ENCODE peak calls at places on chromosomes 13 and 19, in seven cellular contexts. One of them, this sample, is unnamed.

GRCh38 chr13:28550721-28551497 is 56.0 kb upstream of the FLT1 start:
- DNase-seq in T follicular helper cell: no peak
- DNase-seq in stimulated activated CD8-positive, alpha-beta memory T cell treated with anti-CD3 and anti-CD28 coated beads, Interleukin-7, amount 100 ng/mL, for 24 hours: no peak
- DNase-seq in islet precursor cell: no peak
- DNase-seq in lower leg skin: no peak
- DNase-seq in glutamatergic neuron: no peak
- DNase-seq in NCI-H69: no peak
- DNase-seq in this sample: no peak

GRCh38 chr13:64791373-64791772 is 2438.8 kb downstream of the PCDH9 start:
- DNase-seq in T follicular helper cell: no peak
- DNase-seq in stimulated activated CD8-positive, alpha-beta memory T cell treated with anti-CD3 and anti-CD28 coated beads, Interleukin-7, amount 100 ng/mL, for 24 hours: no peak
- DNase-seq in islet precursor cell: no peak
- DNase-seq in lower leg skin: no peak
- DNase-seq in glutamatergic neuron: no peak
- DNase-seq in NCI-H69: no peak
- DNase-seq in this sample: no peak

GRCh38 chr19:40445945-40446784 is 2.0 kb upstream of the SERTAD3 start:
- DNase-seq in T follicular helper cell: no peak
- DNase-seq in stimulated activated CD8-positive, alpha-beta memory T cell treated with anti-CD3 and anti-CD28 coated beads, Interleukin-7, amount 100 ng/mL, for 24 hours: no peak
- DNase-seq in islet precursor cell: peak
- DNase-seq in lower leg skin: no peak
- DNase-seq in glutamatergic neuron: no peak
- DNase-seq in NCI-H69: peak
- DNase-seq in this sample: no peak

GRCh38 chr19:28409859-28410258 is 803.1 kb downstream of the UQCRFS1 start:
- DNase-seq in T follicular helper cell: no peak
- DNase-seq in stimulated activated CD8-positive, alpha-beta memory T cell treated with anti-CD3 and anti-CD28 coated beads, Interleukin-7, amount 100 ng/mL, for 24 hours: no peak
- DNase-seq in islet precursor cell: no peak
- DNase-seq in lower leg skin: no peak
- DNase-seq in glutamatergic neuron: no peak
- DNase-seq in NCI-H69: no peak
- DNase-seq in this sample: no peak

GRCh38 chr13:24075137-24075975 is 85.2 kb upstream of the SPATA13 start:
- DNase-seq in T follicular helper cell: no peak
- DNase-seq in stimulated activated CD8-positive, alpha-beta memory T cell treated with anti-CD3 and anti-CD28 coated beads, Interleukin-7, amount 100 ng/mL, for 24 hours: no peak
- DNase-seq in islet precursor cell: no peak
- DNase-seq in lower leg skin: no peak
- DNase-seq in glutamatergic neuron: no peak
- DNase-seq in NCI-H69: no peak
- DNase-seq in this sample: no peak

GRCh38 chr13:44810067-44810840 is 179.0 kb downstream of the NUFIP1 start:
- DNase-seq in T follicular helper cell: no peak
- DNase-seq in stimulated activated CD8-positive, alpha-beta memory T cell treated with anti-CD3 and anti-CD28 coated beads, Interleukin-7, amount 100 ng/mL, for 24 hours: no peak
- DNase-seq in islet precursor cell: no peak
- DNase-seq in lower leg skin: peak
- DNase-seq in glutamatergic neuron: no peak
- DNase-seq in NCI-H69: peak
- DNase-seq in this sample: no peak

GRCh38 chr13:113527272-113527958 is 36.9 kb upstream of the DCUN1D2 start:
- DNase-seq in T follicular helper cell: no peak
- DNase-seq in stimulated activated CD8-positive, alpha-beta memory T cell treated with anti-CD3 and anti-CD28 coated beads, Interleukin-7, amount 100 ng/mL, for 24 hours: no peak
- DNase-seq in islet precursor cell: peak
- DNase-seq in lower leg skin: no peak
- DNase-seq in glutamatergic neuron: no peak
- DNase-seq in NCI-H69: no peak
- DNase-seq in this sample: no peak

GRCh38 chr13:27293873-27294515 is 23.4 kb downstream of the RASL11A start:
- DNase-seq in T follicular helper cell: no peak
- DNase-seq in stimulated activated CD8-positive, alpha-beta memory T cell treated with anti-CD3 and anti-CD28 coated beads, Interleukin-7, amount 100 ng/mL, for 24 hours: no peak
- DNase-seq in islet precursor cell: no peak
- DNase-seq in lower leg skin: no peak
- DNase-seq in glutamatergic neuron: no peak
- DNase-seq in NCI-H69: no peak
- DNase-seq in this sample: no peak

GRCh38 chr19:4151623-4152022 is 1.8 kb upstream of the CREB3L3 start:
- DNase-seq in T follicular helper cell: no peak
- DNase-seq in stimulated activated CD8-positive, alpha-beta memory T cell treated with anti-CD3 and anti-CD28 coated beads, Interleukin-7, amount 100 ng/mL, for 24 hours: no peak
- DNase-seq in islet precursor cell: no peak
- DNase-seq in lower leg skin: no peak
- DNase-seq in glutamatergic neuron: no peak
- DNase-seq in NCI-H69: no peak
- DNase-seq in this sample: no peak

GRCh38 chr19:16591803-16592556 is 19.8 kb upstream of the SLC35E1 start:
- DNase-seq in T follicular helper cell: no peak
- DNase-seq in stimulated activated CD8-positive, alpha-beta memory T cell treated with anti-CD3 and anti-CD28 coated beads, Interleukin-7, amount 100 ng/mL, for 24 hours: no peak
- DNase-seq in islet precursor cell: no peak
- DNase-seq in lower leg skin: no peak
- DNase-seq in glutamatergic neuron: no peak
- DNase-seq in NCI-H69: peak
- DNase-seq in this sample: no peak

GRCh38 chr19:18049390-18049789 is 37.3 kb downstream of the IL12RB1 start:
- DNase-seq in T follicular helper cell: no peak
- DNase-seq in stimulated activated CD8-positive, alpha-beta memory T cell treated with anti-CD3 and anti-CD28 coated beads, Interleukin-7, amount 100 ng/mL, for 24 hours: no peak
- DNase-seq in islet precursor cell: no peak
- DNase-seq in lower leg skin: peak
- DNase-seq in glutamatergic neuron: no peak
- DNase-seq in NCI-H69: peak
- DNase-seq in this sample: peak

GRCh38 chr19:10227215-10227971 is 3.7 kb downstream of the S1PR2 start:
- DNase-seq in T follicular helper cell: no peak
- DNase-seq in stimulated activated CD8-positive, alpha-beta memory T cell treated with anti-CD3 and anti-CD28 coated beads, Interleukin-7, amount 100 ng/mL, for 24 hours: no peak
- DNase-seq in islet precursor cell: peak
- DNase-seq in lower leg skin: peak
- DNase-seq in glutamatergic neuron: no peak
- DNase-seq in NCI-H69: no peak
- DNase-seq in this sample: peak

GRCh38 chr19:24073807-24074206 is 13.2 kb upstream of the ZNF254 start:
- DNase-seq in T follicular helper cell: no peak
- DNase-seq in stimulated activated CD8-positive, alpha-beta memory T cell treated with anti-CD3 and anti-CD28 coated beads, Interleukin-7, amount 100 ng/mL, for 24 hours: no peak
- DNase-seq in islet precursor cell: no peak
- DNase-seq in lower leg skin: no peak
- DNase-seq in glutamatergic neuron: no peak
- DNase-seq in NCI-H69: no peak
- DNase-seq in this sample: no peak

GRCh38 chr13:110518571-110518970 is 43.0 kb downstream of the RAB20 start:
- DNase-seq in T follicular helper cell: no peak
- DNase-seq in stimulated activated CD8-positive, alpha-beta memory T cell treated with anti-CD3 and anti-CD28 coated beads, Interleukin-7, amount 100 ng/mL, for 24 hours: no peak
- DNase-seq in islet precursor cell: no peak
- DNase-seq in lower leg skin: no peak
- DNase-seq in glutamatergic neuron: no peak
- DNase-seq in NCI-H69: no peak
- DNase-seq in this sample: no peak

GRCh38 chr19:33219261-33219812 is 6.3 kb downstream of the SLC7A10 start:
- DNase-seq in T follicular helper cell: no peak
- DNase-seq in stimulated activated CD8-positive, alpha-beta memory T cell treated with anti-CD3 and anti-CD28 coated beads, Interleukin-7, amount 100 ng/mL, for 24 hours: no peak
- DNase-seq in islet precursor cell: peak
- DNase-seq in lower leg skin: no peak
- DNase-seq in glutamatergic neuron: no peak
- DNase-seq in NCI-H69: no peak
- DNase-seq in this sample: no peak

GRCh38 chr13:76884571-76885202 is 1.5 kb downstream of the KCTD12 start:
- DNase-seq in T follicular helper cell: no peak
- DNase-seq in stimulated activated CD8-positive, alpha-beta memory T cell treated with anti-CD3 and anti-CD28 coated beads, Interleukin-7, amount 100 ng/mL, for 24 hours: no peak
- DNase-seq in islet precursor cell: no peak
- DNase-seq in lower leg skin: peak
- DNase-seq in glutamatergic neuron: no peak
- DNase-seq in NCI-H69: peak
- DNase-seq in this sample: peak

GRCh38 chr19:45255611-45256157 is 4.6 kb downstream of the MARK4 start:
- DNase-seq in T follicular helper cell: no peak
- DNase-seq in stimulated activated CD8-positive, alpha-beta memory T cell treated with anti-CD3 and anti-CD28 coated beads, Interleukin-7, amount 100 ng/mL, for 24 hours: no peak
- DNase-seq in islet precursor cell: no peak
- DNase-seq in lower leg skin: no peak
- DNase-seq in glutamatergic neuron: no peak
- DNase-seq in NCI-H69: no peak
- DNase-seq in this sample: no peak

GRCh38 chr13:110503979-110504499 is 57.5 kb downstream of the RAB20 start:
- DNase-seq in T follicular helper cell: no peak
- DNase-seq in stimulated activated CD8-positive, alpha-beta memory T cell treated with anti-CD3 and anti-CD28 coated beads, Interleukin-7, amount 100 ng/mL, for 24 hours: no peak
- DNase-seq in islet precursor cell: no peak
- DNase-seq in lower leg skin: no peak
- DNase-seq in glutamatergic neuron: no peak
- DNase-seq in NCI-H69: no peak
- DNase-seq in this sample: no peak

GRCh38 chr19:2556221-2557092 is 80.5 kb downstream of the GADD45B start:
- DNase-seq in T follicular helper cell: no peak
- DNase-seq in stimulated activated CD8-positive, alpha-beta memory T cell treated with anti-CD3 and anti-CD28 coated beads, Interleukin-7, amount 100 ng/mL, for 24 hours: no peak
- DNase-seq in islet precursor cell: peak
- DNase-seq in lower leg skin: no peak
- DNase-seq in glutamatergic neuron: no peak
- DNase-seq in NCI-H69: no peak
- DNase-seq in this sample: no peak

GRCh38 chr19:19538077-19538764 is at the start of gene CILP2:
- DNase-seq in T follicular helper cell: no peak
- DNase-seq in stimulated activated CD8-positive, alpha-beta memory T cell treated with anti-CD3 and anti-CD28 coated beads, Interleukin-7, amount 100 ng/mL, for 24 hours: peak
- DNase-seq in islet precursor cell: peak
- DNase-seq in lower leg skin: no peak
- DNase-seq in glutamatergic neuron: peak
- DNase-seq in NCI-H69: peak
- DNase-seq in this sample: no peak

GRCh38 chr19:49798574-49798973 is 14.5 kb downstream of the FUZ start:
- DNase-seq in T follicular helper cell: no peak
- DNase-seq in stimulated activated CD8-positive, alpha-beta memory T cell treated with anti-CD3 and anti-CD28 coated beads, Interleukin-7, amount 100 ng/mL, for 24 hours: no peak
- DNase-seq in islet precursor cell: no peak
- DNase-seq in lower leg skin: no peak
- DNase-seq in glutamatergic neuron: no peak
- DNase-seq in NCI-H69: no peak
- DNase-seq in this sample: no peak

GRCh38 chr13:71169125-71169524 is 697.9 kb downstream of the DACH1 start:
- DNase-seq in T follicular helper cell: no peak
- DNase-seq in stimulated activated CD8-positive, alpha-beta memory T cell treated with anti-CD3 and anti-CD28 coated beads, Interleukin-7, amount 100 ng/mL, for 24 hours: no peak
- DNase-seq in islet precursor cell: no peak
- DNase-seq in lower leg skin: no peak
- DNase-seq in glutamatergic neuron: no peak
- DNase-seq in NCI-H69: peak
- DNase-seq in this sample: no peak

GRCh38 chr13:36858285-36858684 is 39.3 kb downstream of the RFXAP start:
- DNase-seq in T follicular helper cell: no peak
- DNase-seq in stimulated activated CD8-positive, alpha-beta memory T cell treated with anti-CD3 and anti-CD28 coated beads, Interleukin-7, amount 100 ng/mL, for 24 hours: no peak
- DNase-seq in islet precursor cell: peak
- DNase-seq in lower leg skin: no peak
- DNase-seq in glutamatergic neuron: no peak
- DNase-seq in NCI-H69: peak
- DNase-seq in this sample: no peak

GRCh38 chr19:55882626-55883025 is 46.3 kb downstream of the NLRP4 start:
- DNase-seq in T follicular helper cell: no peak
- DNase-seq in stimulated activated CD8-positive, alpha-beta memory T cell treated with anti-CD3 and anti-CD28 coated beads, Interleukin-7, amount 100 ng/mL, for 24 hours: no peak
- DNase-seq in islet precursor cell: no peak
- DNase-seq in lower leg skin: no peak
- DNase-seq in glutamatergic neuron: no peak
- DNase-seq in NCI-H69: no peak
- DNase-seq in this sample: no peak

GRCh38 chr13:95624020-95624419 is 20.5 kb downstream of the DZIP1 start:
- DNase-seq in T follicular helper cell: no peak
- DNase-seq in stimulated activated CD8-positive, alpha-beta memory T cell treated with anti-CD3 and anti-CD28 coated beads, Interleukin-7, amount 100 ng/mL, for 24 hours: no peak
- DNase-seq in islet precursor cell: no peak
- DNase-seq in lower leg skin: no peak
- DNase-seq in glutamatergic neuron: no peak
- DNase-seq in NCI-H69: peak
- DNase-seq in this sample: no peak

GRCh38 chr13:44449999-44450821 is 76.6 kb downstream of the SERP2 start:
- DNase-seq in T follicular helper cell: no peak
- DNase-seq in stimulated activated CD8-positive, alpha-beta memory T cell treated with anti-CD3 and anti-CD28 coated beads, Interleukin-7, amount 100 ng/mL, for 24 hours: no peak
- DNase-seq in islet precursor cell: peak
- DNase-seq in lower leg skin: no peak
- DNase-seq in glutamatergic neuron: no peak
- DNase-seq in NCI-H69: no peak
- DNase-seq in this sample: no peak

GRCh38 chr19:11570039-11570462 is 7.4 kb downstream of the ACP5 start:
- DNase-seq in T follicular helper cell: no peak
- DNase-seq in stimulated activated CD8-positive, alpha-beta memory T cell treated with anti-CD3 and anti-CD28 coated beads, Interleukin-7, amount 100 ng/mL, for 24 hours: no peak
- DNase-seq in islet precursor cell: no peak
- DNase-seq in lower leg skin: no peak
- DNase-seq in glutamatergic neuron: no peak
- DNase-seq in NCI-H69: peak
- DNase-seq in this sample: no peak

GRCh38 chr13:112990783-112991182 is 21.8 kb downstream of the MCF2L start:
- DNase-seq in T follicular helper cell: no peak
- DNase-seq in stimulated activated CD8-positive, alpha-beta memory T cell treated with anti-CD3 and anti-CD28 coated beads, Interleukin-7, amount 100 ng/mL, for 24 hours: no peak
- DNase-seq in islet precursor cell: no peak
- DNase-seq in lower leg skin: no peak
- DNase-seq in glutamatergic neuron: no peak
- DNase-seq in NCI-H69: peak
- DNase-seq in this sample: no peak

GRCh38 chr13:111943229-111943795 is 123.6 kb upstream of the SOX1 start:
- DNase-seq in T follicular helper cell: no peak
- DNase-seq in stimulated activated CD8-positive, alpha-beta memory T cell treated with anti-CD3 and anti-CD28 coated beads, Interleukin-7, amount 100 ng/mL, for 24 hours: no peak
- DNase-seq in islet precursor cell: peak
- DNase-seq in lower leg skin: no peak
- DNase-seq in glutamatergic neuron: no peak
- DNase-seq in NCI-H69: no peak
- DNase-seq in this sample: no peak

GRCh38 chr13:83325454-83325853 is 556.8 kb downstream of the SLITRK1 start:
- DNase-seq in T follicular helper cell: no peak
- DNase-seq in stimulated activated CD8-positive, alpha-beta memory T cell treated with anti-CD3 and anti-CD28 coated beads, Interleukin-7, amount 100 ng/mL, for 24 hours: no peak
- DNase-seq in islet precursor cell: no peak
- DNase-seq in lower leg skin: no peak
- DNase-seq in glutamatergic neuron: no peak
- DNase-seq in NCI-H69: no peak
- DNase-seq in this sample: no peak